ENCODE peak calls at places on chromosomes 13 and 19, in eight cellular contexts. R, A, N, V, U, C, O and J are unnamed samples.

GRCh38 chr13:24625870-24626419 is 54.3 kb upstream of the ATP12A start:
- DNase-seq in R (no peak), A (peak; percentile 55), N (no peak), V (no peak), U (no peak), C (no peak), O (no peak), J (no peak)

GRCh38 chr13:51803018-51803417 is 945 bp downstream of the DHRS12 start:
- DNase-seq in R (no peak), A (no peak), N (no peak), V (peak; percentile 49), U (no peak), C (no peak), O (no peak), J (no peak)

GRCh38 chr19:30453768-30454167 is 81.6 kb downstream of the ZNF536 start:
- DNase-seq in R (no peak), A (no peak), N (no peak), V (no peak), U (no peak), C (no peak), O (no peak), J (no peak)

GRCh38 chr13:77465595-77466195 is 69.8 kb upstream of the SCEL start:
- DNase-seq in R (no peak), A (no peak), N (no peak), V (no peak), U (peak; percentile 64), C (no peak), O (no peak), J (no peak)

GRCh38 chr19:47107201-47107952 is 6.2 kb downstream of the ZC3H4 start:
- DNase-seq in R (no peak), A (no peak), N (no peak), V (no peak), U (peak; percentile 56), C (peak; percentile 23), O (no peak), J (no peak)

GRCh38 chr13:48993150-48993549 is 17.4 kb downstream of the FNDC3A start:
- DNase-seq in R (no peak), A (no peak), N (no peak), V (no peak), U (peak; percentile 3), C (no peak), O (no peak), J (no peak)

GRCh38 chr13:79678100-79678499 is 197.1 kb downstream of the NDFIP2 start:
- DNase-seq in R (no peak), A (no peak), N (no peak), V (no peak), U (peak; percentile 34), C (peak; percentile 14), O (no peak), J (no peak)

GRCh38 chr13:105255472-105255871 is 1280.0 kb downstream of the EFNB2 start:
- DNase-seq in R (no peak), A (no peak), N (no peak), V (no peak), U (no peak), C (no peak), O (no peak), J (no peak)

GRCh38 chr13:109141716-109142115 is 512.3 kb downstream of the MYO16 start:
- DNase-seq in R (no peak), A (no peak), N (no peak), V (no peak), U (no peak), C (no peak), O (no peak), J (no peak)

GRCh38 chr19:15421726-15422260 is 3.0 kb upstream of the AKAP8L start:
- DNase-seq in R (no peak), A (no peak), N (no peak), V (peak; percentile 70), U (no peak), C (no peak), O (no peak), J (no peak)

GRCh38 chr13:76293751-76294150 is 592.5 kb downstream of the KCTD12 start:
- DNase-seq in R (peak; percentile 5), A (no peak), N (no peak), V (no peak), U (peak; percentile 8), C (no peak), O (no peak), J (no peak)

GRCh38 chr13:49214917-49215376 is 5.2 kb upstream of the MLNR start:
- DNase-seq in R (no peak), A (no peak), N (no peak), V (no peak), U (peak; percentile 23), C (no peak), O (no peak), J (no peak)

GRCh38 chr13:109784590-109785140 is 1.7 kb downstream of the IRS2 start:
- DNase-seq in R (no peak), A (peak; percentile 93), N (no peak), V (peak; percentile 86), U (peak; percentile 80), C (peak; percentile 77), O (peak; percentile 84), J (no peak)

GRCh38 chr19:2455481-2456300 is 1.1 kb downstream of the LMNB2 start:
- DNase-seq in R (no peak), A (peak; percentile 88), N (no peak), V (peak; percentile 66), U (peak; percentile 25), C (no peak), O (no peak), J (no peak)

GRCh38 chr19:39296055-39296645 is at the start of gene IFNL1:
- DNase-seq in R (no peak), A (no peak), N (no peak), V (no peak), U (peak; percentile 41), C (no peak), O (peak; percentile 25), J (no peak)

GRCh38 chr19:46955114-46955812 is 64.4 kb upstream of the NPAS1 start:
- DNase-seq in R (no peak), A (no peak), N (no peak), V (no peak), U (no peak), C (no peak), O (no peak), J (no peak)

GRCh38 chr13:102402292-102402691 is 444 bp upstream of the FGF14 start:
- DNase-seq in R (no peak), A (peak; percentile 64), N (no peak), V (no peak), U (peak; percentile 47), C (peak; percentile 73), O (no peak), J (peak; percentile 25)

GRCh38 chr19:48999481-49000325 is 6.0 kb downstream of the RUVBL2 start:
- DNase-seq in R (no peak), A (no peak), N (no peak), V (no peak), U (peak; percentile 82), C (peak; percentile 48), O (no peak), J (no peak)

GRCh38 chr19:48993175-48994034 is at the start of the genes GYS1 and RUVBL2:
- DNase-seq in R (peak; percentile 98), A (peak; percentile 100), N (peak; percentile 98), V (peak; percentile 99), U (peak; percentile 100), C (peak; percentile 99), O (peak; percentile 100), J (peak; percentile 97)

GRCh38 chr19:48992571-48993174 is 436 bp downstream of the GYS1 start:
- DNase-seq in R (no peak), A (no peak), N (no peak), V (no peak), U (peak; percentile 26), C (no peak), O (peak; percentile 69), J (no peak)

GRCh38 chr19:48994035-48994386 is 324 bp downstream of the RUVBL2 start:
- DNase-seq in R (no peak), A (no peak), N (no peak), V (no peak), U (no peak), C (no peak), O (no peak), J (no peak)

DNA sequence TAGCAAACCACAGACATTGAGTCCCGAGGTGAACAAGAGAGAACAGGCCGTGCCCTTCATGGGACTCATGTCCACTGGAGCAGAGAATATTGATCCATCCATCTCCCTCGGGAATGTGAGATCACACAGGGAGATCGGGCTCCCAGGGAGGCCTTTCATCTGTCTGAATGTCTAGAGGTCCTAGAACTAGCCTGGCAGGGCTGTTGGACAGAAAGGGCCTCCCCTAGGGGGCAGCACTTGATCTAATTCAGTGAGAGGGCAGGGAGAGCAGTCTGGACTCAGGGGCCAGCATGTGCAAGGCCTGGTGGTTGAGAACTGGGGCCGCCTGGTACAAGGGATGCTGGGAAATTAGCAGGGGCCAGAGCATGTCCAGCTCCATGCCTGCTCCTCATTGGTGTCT is 4.3 kb downstream of the RUVBL2 start:
- DNase-seq in R (no peak), A (no peak), N (no peak), V (no peak), U (peak; percentile 68), C (peak; percentile 29), O (no peak), J (no peak)
- TF ChIP-seq CTCF in R (peak; percentile 60), A (peak; percentile 28), N (peak; percentile 70), V (no peak), U (peak; percentile 53), C (peak; percentile 60), O (no peak), J (peak; percentile 71)

GRCh38 chr19:55474269-55475265 is 1.9 kb upstream of the ZNF628 start:
- DNase-seq in R (no peak), A (peak; percentile 89), N (no peak), V (no peak), U (peak; percentile 69), C (no peak), O (no peak), J (peak; percentile 98)
- H3K4me3 ChIP-seq in R (no peak overlapping the region), A (no peak overlapping the region), N (no peak overlapping the region), V (no peak overlapping the region), U (no peak overlapping the region), C (no peak overlapping the region), O (no peak overlapping the region), J (peak overlapping the region; percentile 10)

GRCh38 chr19:58055483-58055874 is 3.6 kb upstream of the ZNF135 start:
- DNase-seq in R (no peak), A (no peak), N (no peak), V (no peak), U (no peak), C (no peak), O (no peak), J (no peak)
- TF ChIP-seq CTCF in R (no peak), A (no peak), N (no peak), V (no peak), U (no peak), C (peak; percentile 1), O (no peak), J (no peak)

GRCh38 chr13:47859129-47859528 is 141.9 kb downstream of the SUCLA2 start:
- DNase-seq in R (no peak), A (no peak), N (peak; percentile 16), V (no peak), U (no peak), C (peak; percentile 9), O (no peak), J (no peak)
- H3K4me3 ChIP-seq in R (no peak overlapping the region), A (no peak overlapping the region), N (no peak overlapping the region), V (no peak overlapping the region), U (no peak overlapping the region), C (no peak overlapping the region), O (no peak overlapping the region), J (no peak overlapping the region)